ENCODE peak calls at places on chromosomes 4 and X, in five cellular contexts. F is body of pancreas, G is breast epithelium, D is suprapubic skin, X is left lung. R is an unnamed sample.

GRCh38 chr4:19133315-19133714 is 1111.8 kb upstream of the LCORL start:
- DNase-seq in F (no peak), G (no peak), D (no peak), X (no peak), R (no peak)

GRCh38 chr4:182102576-182102975 is 140.6 kb upstream of the TENM3 start:
- DNase-seq in F (no peak), G (no peak), D (no peak), X (no peak), R (no peak)

GRCh38 chrX:118226060-118226428 is 109.4 kb upstream of the KLHL13 start:
- DNase-seq in F (no peak), G (no peak), D (no peak), X (no peak), R (no peak)

GRCh38 chrX:46308106-46308505 is 237.1 kb downstream of the ZNF674 start:
- DNase-seq in F (no peak), G (peak; percentile 27), D (no peak), X (no peak), R (no peak)

GRCh38 chrX:78625292-78625909 is 33.7 kb downstream of the RTL3 start:
- DNase-seq in F (no peak), G (no peak), D (no peak), X (no peak), R (no peak)

GRCh38 chrX:119089619-119090018 is 16.8 kb downstream of the CT47C1 start:
- DNase-seq in F (no peak), G (no peak), D (no peak), X (no peak), R (no peak)

GRCh38 chr4:54152846-54153600 is 53.1 kb downstream of the GSX2 start:
- DNase-seq in F (no peak), G (peak; percentile 41), D (no peak), X (no peak), R (no peak)

GRCh38 chrX:17860811-17861495 is at the start of gene RAI2:
- DNase-seq in F (peak; percentile 62), G (no peak), D (peak; percentile 78), X (peak; percentile 71), R (no peak)

GRCh38 chr4:61175495-61175894 is 24.6 kb upstream of the ADGRL3 start:
- DNase-seq in F (no peak), G (no peak), D (no peak), X (no peak), R (no peak)

GRCh38 chr4:1041147-1041935 is 29.9 kb downstream of the FGFRL1 start:
- DNase-seq in F (no peak), G (no peak), D (no peak), X (peak; percentile 65), R (no peak)

GRCh38 chrX:77276742-77277141 is 170.4 kb upstream of the FGF16 start:
- DNase-seq in F (no peak), G (no peak), D (no peak), X (no peak), R (no peak)

GRCh38 chr4:147830102-147830463 is 98.2 kb downstream of the ARHGAP10 start:
- DNase-seq in F (no peak), G (no peak), D (no peak), X (no peak), R (no peak)

GRCh38 chrX:154805696-154806091 is 409 bp upstream of the MPP1 start:
- DNase-seq in F (no peak), G (no peak), D (no peak), X (no peak), R (no peak)
- H3K4me3 ChIP-seq in F (no peak overlapping the region), G (peak overlapping the region; percentile 68), D (peak overlapping the region; percentile 64), X (peak overlapping the region; percentile 67), R (peak overlapping the region; percentile 68)

DNA sequence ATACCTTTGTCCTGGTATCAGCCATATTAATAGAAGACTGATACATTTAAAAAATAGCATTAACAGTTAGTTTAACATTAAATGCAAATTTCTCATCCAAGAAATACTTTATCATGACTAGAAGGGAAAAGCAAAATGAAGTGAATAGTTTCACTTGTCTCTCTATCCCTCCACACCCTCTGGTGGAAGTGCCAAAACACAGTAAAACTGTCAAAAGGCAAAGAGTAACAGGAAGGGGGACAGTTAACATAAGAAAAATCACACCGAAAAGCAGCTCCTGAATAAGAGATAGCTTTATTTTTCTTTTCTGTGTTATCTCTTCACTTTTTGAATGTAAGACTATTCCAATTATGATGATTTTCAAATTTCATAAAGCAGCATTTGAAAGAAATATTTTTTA is 187.2 kb downstream of the FBXW7 start:
- DNase-seq in F (no peak), G (no peak), D (no peak), X (no peak), R (no peak)
- TF ChIP-seq CTCF in F (no peak), G (no peak), D (no peak), X (no peak), R (peak; percentile 5)

DNA sequence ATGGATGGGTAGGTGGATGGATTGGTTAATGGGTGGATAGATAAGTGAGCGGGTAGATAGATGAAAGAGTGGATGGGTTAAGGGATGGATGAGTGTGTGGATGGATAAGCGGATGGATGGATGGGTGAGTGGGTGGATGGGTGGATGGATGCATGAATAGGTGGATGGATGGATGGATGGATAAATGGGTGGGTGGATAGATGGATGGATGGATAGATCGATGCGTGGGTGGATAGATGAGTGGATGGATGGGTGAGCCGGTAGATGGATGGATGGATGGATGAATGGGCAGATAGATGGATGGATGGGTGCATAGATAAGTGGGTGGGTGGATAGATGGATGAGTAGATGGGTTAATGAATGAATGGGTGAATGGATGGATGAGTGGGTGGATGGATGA is 90.9 kb downstream of the CPZ start:
- DNase-seq in F (no peak), G (no peak), D (no peak), X (no peak), R (no peak)
- H3K4me3 ChIP-seq in F (no peak overlapping the region), G (no peak overlapping the region), D (no peak overlapping the region), X (no peak overlapping the region), R (no peak overlapping the region)

DNA sequence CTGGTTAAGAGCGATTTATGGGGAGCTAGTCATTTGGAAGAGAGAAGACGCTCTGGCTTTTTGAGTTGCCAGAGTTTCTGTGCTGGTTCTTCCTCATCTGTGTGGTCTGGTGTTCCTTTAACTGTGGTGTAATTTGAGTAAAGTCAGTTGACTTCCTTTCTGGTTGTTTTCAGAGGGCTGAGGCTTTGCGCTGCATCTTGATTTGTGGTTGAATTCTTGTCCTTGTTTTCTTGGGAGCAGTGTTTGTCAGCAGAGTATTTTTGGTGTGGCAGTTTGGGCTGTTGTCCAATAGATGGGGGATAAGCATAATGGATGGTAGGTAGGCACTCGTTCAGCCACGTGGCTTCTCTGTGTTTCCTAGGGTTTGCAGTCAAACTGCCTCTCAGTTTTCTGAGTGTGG is 2143.2 kb upstream of the TENM3 start:
- DNase-seq in F (no peak), G (no peak), D (no peak), X (no peak), R (no peak)
- TF ChIP-seq CTCF in F (no peak), G (no peak), D (no peak), X (no peak), R (no peak)